ENCODE peak calls at places on chromosomes 5 and 9, in nine cellular contexts. J is small intestine, K is prostate gland, R is ecto neural progenitor cell, E is lower lobe of right lung, O is glutamatergic neuron, B is iPS-NIHi11, Y is breast epithelium, Q is amniotic epithelial cell. M is an unnamed sample.
A peak's percentile ranks its signal among the peaks of the same experiment; 100 is the strongest.

GRCh38 chr5:176560364-176560763 is 11.2 kb downstream of the CDHR2 start:
- DNase-seq in K (no peak), E (no peak), Y (no peak), B (no peak), O (no peak), R (no peak), Q (no peak), J (no peak), M (no peak)

GRCh38 chr9:16871358-16872151 is 1.1 kb upstream of the BNC2 start:
- DNase-seq in B (peak; percentile 78), J (no peak), E (peak; percentile 69), O (peak; percentile 38), R (peak; percentile 75), K (peak; percentile 14), Y (no peak), Q (peak; percentile 96), M (no peak)

GRCh38 chr9:111187376-111187775 is 142.6 kb downstream of the OR2K2 start:
- DNase-seq in R (no peak), Y (no peak), J (no peak), B (no peak), Q (peak; percentile 23), O (no peak), E (no peak), K (no peak), M (no peak)

GRCh38 chr5:136314302-136314701 is 51.0 kb downstream of the TRPC7 start:
- DNase-seq in O (no peak), E (no peak), R (no peak), Y (no peak), B (no peak), K (no peak), Q (no peak), J (no peak), M (no peak)

GRCh38 chr9:128245293-128246151 is 30.3 kb downstream of the GOLGA2 start:
- DNase-seq in Y (no peak), J (no peak), B (no peak), O (no peak), Q (peak; percentile 36), R (no peak), K (no peak), E (no peak), M (peak; percentile 55)

GRCh38 chr9:120388000-120388855 is 191.7 kb downstream of the CDK5RAP2 start:
- DNase-seq in E (no peak), Y (no peak), R (no peak), Q (no peak), K (no peak), B (no peak), O (no peak), J (no peak), M (no peak)

GRCh38 chr9:112127281-112127680 is 47.8 kb downstream of the SUSD1 start:
- DNase-seq in J (peak; percentile 60), E (no peak), R (no peak), O (no peak), K (no peak), Q (no peak), Y (no peak), B (no peak), M (no peak)

GRCh38 chr5:66713998-66714397 is 117.8 kb downstream of the MAST4 start:
- DNase-seq in E (no peak), R (no peak), Q (peak; percentile 2), Y (no peak), O (no peak), B (no peak), K (no peak), J (no peak), M (no peak)

GRCh38 chr5:55991768-55992486 is 2.8 kb downstream of the IL6ST start:
- DNase-seq in J (no peak), Q (peak; percentile 89), B (no peak), Y (no peak), K (no peak), R (no peak), E (no peak), O (no peak), M (no peak)

GRCh38 chr9:97572196-97572891 is 60.8 kb downstream of the TSTD2 start:
- DNase-seq in B (no peak), Y (no peak), E (no peak), Q (no peak), K (no peak), R (peak; percentile 24), J (no peak), O (no peak), M (no peak)

GRCh38 chr5:68834486-68834885 is 259.3 kb upstream of the SLC30A5 start:
- DNase-seq in J (no peak), R (no peak), Y (peak; percentile 61), Q (peak; percentile 3), B (no peak), E (no peak), K (no peak), O (no peak), M (no peak)

M was measured in smooth muscle cell of the brain vasculature.